ENCODE peak calls at places on chromosomes 5 and 9, in ten cellular contexts. F is breast epithelium, W is GM04504, Z is endothelial cell, A is adrenal gland, E is amygdala, C is heart right ventricle, U is A549, H is lower leg skin, Q is H9. N is an unnamed sample.

GRCh38 chr5:61523997-61524396 is 191.9 kb downstream of the ZSWIM6 start:
- DNase-seq in W (no peak), U (no peak), C (no peak), H (no peak), A (no peak), F (no peak), E (no peak), Q (no peak), Z (no peak), N (no peak)

GRCh38 chr9:90025816-90026215 is 421.0 kb downstream of the GADD45G start:
- DNase-seq in Q (no peak), F (no peak), W (no peak), A (peak), Z (no peak), U (peak), E (no peak), C (no peak), H (no peak), N (no peak)

GRCh38 chr9:118533101-118533500 is 828.9 kb downstream of the TLR4 start:
- DNase-seq in H (no peak), Z (no peak), W (peak), U (no peak), F (no peak), Q (no peak), C (no peak), A (no peak), E (no peak), N (no peak)

GRCh38 chr9:92634712-92635605 is 35.0 kb downstream of the IPPK start:
- DNase-seq in E (peak), H (peak), Z (peak), F (peak), W (no peak), U (peak), A (peak), Q (peak), C (peak), N (no peak)

GRCh38 chr5:136525546-136525945 is 160.2 kb upstream of the TRPC7 start:
- DNase-seq in Q (no peak), U (no peak), F (no peak), E (no peak), A (no peak), H (no peak), Z (no peak), C (no peak), W (no peak), N (no peak)

GRCh38 chr9:112334319-112334828 is 955 bp upstream of the PTBP3 start:
- DNase-seq in Z (no peak), H (no peak), U (peak), C (no peak), F (no peak), W (no peak), A (no peak), Q (no peak), E (no peak), N (no peak)

GRCh38 chr5:142322747-142323479 is 1.9 kb downstream of the SPRY4 start:
- DNase-seq in W (peak), U (no peak), H (no peak), Z (no peak), Q (no peak), C (no peak), F (no peak), A (no peak), E (no peak), N (no peak)

GRCh38 chr5:168366124-168366523 is 74.7 kb downstream of the WWC1 start:
- DNase-seq in Q (no peak), A (no peak), C (no peak), H (no peak), E (no peak), U (peak), F (no peak), W (peak), Z (peak), N (no peak)

GRCh38 chr5:138542120-138542955 is 698 bp downstream of the ETF1 start:
- DNase-seq in E (no peak), C (no peak), A (no peak), Q (no peak), W (no peak), U (no peak), F (peak), H (no peak), Z (no peak), N (no peak)

GRCh38 chr9:110340306-110340705 is 2.6 kb upstream of the TXNDC8 start:
- DNase-seq in H (no peak), Z (peak), W (no peak), E (no peak), A (no peak), C (no peak), F (no peak), U (peak), Q (peak), N (no peak)

GRCh38 chr5:54217826-54218503 is 92.4 kb downstream of the ARL15 start:
- DNase-seq in W (peak), Q (no peak), E (no peak), C (peak), Z (peak), U (peak), F (no peak), H (peak), A (no peak), N (no peak)

GRCh38 chr5:53288511-53288910 is 179.0 kb upstream of the MOCS2 start:
- DNase-seq in A (no peak), Z (no peak), Q (no peak), H (no peak), C (no peak), F (no peak), E (no peak), W (no peak), U (no peak), N (no peak)

GRCh38 chr5:10286552-10287227 is 21.0 kb downstream of the CMBL start:
- DNase-seq in F (no peak), U (no peak), Q (no peak), Z (no peak), W (no peak), E (no peak), H (no peak), A (no peak), C (no peak), N (no peak)

GRCh38 chr5:78467744-78468357 is 107.4 kb downstream of the SCAMP1 start:
- DNase-seq in F (no peak), A (no peak), Q (no peak), W (peak), U (peak), H (no peak), Z (no peak), E (no peak), C (no peak), N (no peak)

GRCh38 chr9:129071526-129072131 is 9.3 kb upstream of the DOLPP1 start:
- DNase-seq in W (no peak), A (no peak), U (no peak), Q (peak), Z (peak), F (no peak), E (no peak), H (no peak), C (no peak), N (no peak)

GRCh38 chr9:125509476-125509875 is 197.5 kb downstream of the MAPKAP1 start:
- DNase-seq in H (peak), F (no peak), C (no peak), W (no peak), E (no peak), A (no peak), Q (no peak), Z (no peak), U (no peak), N (no peak)

GRCh38 chr9:133954862-133955529 is 37.1 kb downstream of the VAV2 start:
- DNase-seq in U (no peak), W (no peak), A (no peak), Z (no peak), E (no peak), C (no peak), Q (no peak), F (no peak), H (no peak), N (no peak)

GRCh38 chr9:35349287-35349990 is 140.5 kb upstream of the RUSC2 start:
- DNase-seq in W (no peak), A (no peak), F (peak), Q (no peak), C (no peak), U (no peak), Z (no peak), E (no peak), H (peak), N (no peak)

GRCh38 chr5:135891804-135892203 is 3.8 kb downstream of the IL9 start:
- DNase-seq in W (no peak), F (no peak), H (no peak), Q (peak), A (no peak), C (no peak), U (no peak), E (no peak), Z (peak), N (no peak)

GRCh38 chr9:8329561-8330283 is 530.1 kb upstream of the DMAC1 start:
- DNase-seq in A (no peak), Q (peak), U (no peak), W (no peak), H (no peak), E (no peak), C (no peak), F (no peak), Z (no peak), N (no peak)

GRCh38 chr5:76457685-76458491 is 54.8 kb downstream of the IQGAP2 start:
- DNase-seq in Q (no peak), U (no peak), Z (no peak), W (no peak), C (no peak), H (no peak), F (no peak), E (no peak), A (no peak), N (no peak)

GRCh38 chr5:10590226-10591047 is 26.6 kb downstream of the ANKRD33B start:
- DNase-seq in Q (peak), H (no peak), F (no peak), Z (peak), A (no peak), E (no peak), U (peak), W (no peak), C (peak), N (no peak)

GRCh38 chr5:142915840-142916424 is 145.8 kb downstream of the ARHGAP26 start:
- DNase-seq in W (no peak), U (peak), F (no peak), E (no peak), Q (peak), Z (peak), C (no peak), A (peak), H (no peak), N (no peak)

GRCh38 chr9:92639791-92640271 is 30.1 kb downstream of the IPPK start:
- DNase-seq in A (no peak), U (no peak), H (no peak), F (no peak), Z (no peak), W (no peak), Q (peak), E (no peak), C (no peak), N (peak)

GRCh38 chr9:38620483-38621433 is at the start of gene ANKRD18A:
- DNase-seq in E (peak), Z (peak), Q (peak), W (no peak), U (peak), C (peak), H (peak), A (peak), F (peak), N (no peak)

GRCh38 chr5:14871573-14872069 is at the start of gene ANKH:
- DNase-seq in Q (peak), W (no peak), H (peak), A (peak), F (peak), E (peak), U (peak), Z (peak), C (peak), N (no peak)

GRCh38 chr9:4235951-4236804 is 63.7 kb downstream of the GLIS3 start:
- DNase-seq in H (no peak), E (no peak), F (no peak), Q (no peak), Z (no peak), W (no peak), A (no peak), C (no peak), U (peak), N (no peak)

GRCh38 chr9:115328228-115328627 is 210.3 kb upstream of the TNC start:
- DNase-seq in E (no peak), H (peak), F (no peak), U (no peak), A (peak), Z (no peak), Q (no peak), W (peak), C (peak), N (no peak)

GRCh38 chr5:180718810-180719453 is 20.9 kb downstream of the OR2Y1 start:
- DNase-seq in H (no peak), A (no peak), Z (peak), F (no peak), W (no peak), E (no peak), Q (no peak), U (peak), C (no peak), N (no peak)

GRCh38 chr9:33378121-33378795 is 24.1 kb downstream of the AQP7 start:
- DNase-seq in E (no peak), Z (no peak), F (no peak), C (no peak), U (no peak), W (no peak), Q (no peak), A (no peak), H (no peak), N (no peak)

GRCh38 chr9:22084336-22085035 is 75.4 kb upstream of the CDKN2B start:
- DNase-seq in F (no peak), A (peak), C (no peak), E (no peak), W (peak), Q (no peak), H (no peak), U (no peak), Z (no peak), N (no peak)

GRCh38 chr5:77777281-77777892 is 1.2 kb upstream of the TBCA start:
- DNase-seq in Z (no peak), W (no peak), H (no peak), A (peak), U (peak), Q (no peak), F (no peak), C (no peak), E (no peak), N (no peak)

GRCh38 chr5:95084757-95085156 is 200.1 kb downstream of the MCTP1 start:
- DNase-seq in F (no peak), Z (no peak), W (no peak), A (no peak), U (peak), E (no peak), C (no peak), Q (no peak), H (no peak), N (no peak)

GRCh38 chr9:113997610-113998009 is 80.5 kb downstream of the AMBP start:
- DNase-seq in U (no peak), Q (peak), C (peak), F (no peak), H (no peak), E (no peak), W (no peak), A (no peak), Z (no peak), N (no peak)

GRCh38 chr5:113939959-113940358 is 421.9 kb upstream of the KCNN2 start:
- DNase-seq in E (no peak), U (no peak), Z (no peak), H (no peak), A (no peak), Q (no peak), F (no peak), C (no peak), W (no peak), N (no peak)

GRCh38 chr5:175688352-175689146 is 30.7 kb downstream of the HRH2 start:
- DNase-seq in H (no peak), U (no peak), A (no peak), Z (no peak), F (no peak), Q (no peak), E (no peak), C (no peak), W (no peak), N (no peak)

GRCh38 chr5:68343421-68343826 is 127.9 kb downstream of the PIK3R1 start:
- DNase-seq in E (no peak), Z (no peak), F (peak), C (peak), W (peak), A (peak), Q (no peak), H (peak), U (peak), N (no peak)

N was measured in cerebellar nuclear complex.